ENCODE peak calls at places on chromosomes 4 and X, in seven cellular contexts. V, S, W, I, J, D and Y are unnamed samples.

GRCh38 chr4:80005863-80006262 is 67.2 kb downstream of the ANTXR2 start:
- DNase-seq in D (peak), V (no peak), J (peak), W (no peak), S (no peak), I (no peak), Y (no peak)

GRCh38 chr4:155371432-155372043 is 5.2 kb downstream of the MAP9 start:
- DNase-seq in W (peak), J (peak), V (no peak), I (no peak), S (no peak), D (peak), Y (no peak)

GRCh38 chrX:41200785-41201184 is 115.5 kb downstream of the USP9X start:
- DNase-seq in V (no peak), D (no peak), I (no peak), J (no peak), W (no peak), S (no peak), Y (no peak)

GRCh38 chrX:48541140-48541814 is 1.8 kb downstream of the TBC1D25 start:
- DNase-seq in J (no peak), S (no peak), V (no peak), W (no peak), I (no peak), D (no peak), Y (no peak)

GRCh38 chr4:71460368-71460767 is 121.5 kb downstream of the SLC4A4 start:
- DNase-seq in D (no peak), W (peak), J (peak), I (no peak), S (no peak), V (no peak), Y (no peak)

GRCh38 chr4:181224826-181225225 is 1018.4 kb upstream of the TENM3 start:
- DNase-seq in I (no peak), V (no peak), W (peak), S (no peak), J (no peak), D (no peak), Y (no peak)

GRCh38 chrX:13666836-13667235 is 13.9 kb downstream of the TCEANC start:
- DNase-seq in D (no peak), S (no peak), W (no peak), I (no peak), V (peak), J (no peak), Y (no peak)

GRCh38 chr4:149961876-149962597 is 116.2 kb upstream of the DCLK2 start:
- DNase-seq in S (no peak), D (peak), J (peak), W (peak), V (no peak), I (no peak), Y (no peak)

GRCh38 chr4:35538807-35539206 is 705.5 kb downstream of the ARAP2 start:
- DNase-seq in I (no peak), V (no peak), J (peak), W (peak), D (no peak), S (no peak), Y (no peak)

GRCh38 chr4:72302981-72303704 is 265.9 kb downstream of the ADAMTS3 start:
- DNase-seq in W (peak), I (peak), J (peak), D (peak), S (peak), V (no peak), Y (no peak)

GRCh38 chrX:120316587-120317283 is 5.5 kb upstream of the TMEM255A start:
- DNase-seq in J (no peak), I (no peak), D (peak), V (no peak), W (peak), S (no peak), Y (no peak)

GRCh38 chr4:45662996-45663395 is 460.9 kb downstream of the GABRG1 start:
- DNase-seq in S (no peak), W (peak), I (no peak), J (peak), V (peak), D (peak), Y (no peak)

GRCh38 chr4:125085-125820 is 952 bp downstream of the ZNF718 start:
- DNase-seq in W (peak), D (peak), I (peak), V (peak), S (peak), J (peak), Y (no peak)

GRCh38 chr4:76096076-76096475 is 21.6 kb downstream of the ART3 start:
- DNase-seq in W (no peak), I (no peak), J (no peak), V (no peak), S (no peak), D (no peak), Y (no peak)

GRCh38 chrX:42276982-42277690 is 353.8 kb upstream of the CASK start:
- DNase-seq in W (no peak), S (no peak), I (no peak), D (no peak), V (no peak), J (no peak), Y (no peak)

GRCh38 chr4:8323947-8324555 is 54.5 kb downstream of the HTRA3 start:
- DNase-seq in S (no peak), J (no peak), D (no peak), V (no peak), W (no peak), I (peak), Y (no peak)

GRCh38 chrX:150032742-150033141 is 94.5 kb upstream of the EOLA2 start:
- DNase-seq in J (peak), V (no peak), S (no peak), I (no peak), D (peak), W (peak), Y (peak)

GRCh38 chr4:158996669-158997074 is 106.2 kb upstream of the RAPGEF2 start:
- DNase-seq in W (peak), D (peak), J (peak), V (no peak), I (no peak), S (no peak), Y (peak)

DNA sequence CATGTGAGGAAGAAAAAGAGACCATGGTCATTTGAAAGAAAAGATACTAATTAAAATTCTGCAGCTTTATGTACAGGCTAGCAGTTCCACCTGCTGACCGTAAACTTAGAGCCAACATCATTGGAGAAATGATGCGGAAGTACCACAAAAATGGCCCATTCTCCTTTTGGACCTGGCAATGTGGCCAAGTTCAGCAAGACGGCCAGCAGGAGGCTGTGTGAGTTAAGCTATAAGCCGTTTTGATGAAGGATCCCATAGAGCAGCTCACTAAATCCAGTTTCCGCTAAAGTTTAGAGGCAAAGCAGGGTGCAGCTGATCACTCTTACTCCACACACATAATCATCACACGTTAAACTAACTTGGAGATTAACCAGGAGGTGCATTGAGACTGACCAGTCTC is 133.8 kb downstream of the LDB2 start:
- DNase-seq in D (peak), I (peak), S (no peak), V (no peak), J (peak), W (peak), Y (no peak)
- TF ChIP-seq CTCF in D (peak), I (peak), S (peak), V (peak), J (peak), W (peak), Y (peak)

DNA sequence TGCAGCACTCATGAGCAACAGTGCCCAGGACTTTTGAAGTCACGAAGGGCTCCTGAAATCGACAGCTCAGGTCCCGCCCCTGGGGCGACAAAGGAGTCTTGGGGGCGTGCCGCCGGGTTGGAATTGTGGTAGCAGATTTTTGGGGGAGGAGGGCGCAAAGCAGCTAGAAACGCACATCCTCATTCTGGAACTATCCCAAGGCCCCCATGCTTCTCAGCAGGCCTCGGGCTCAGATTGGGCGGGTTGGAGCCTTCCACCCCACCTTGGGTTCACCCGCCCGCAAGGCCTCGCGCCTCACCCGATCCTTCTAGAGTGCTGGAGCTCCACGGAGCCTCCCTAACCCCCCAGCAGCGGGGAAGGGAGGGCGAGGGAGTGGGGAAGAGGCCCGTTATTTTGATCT is 85.6 kb downstream of the HPRT1 start:
- DNase-seq in W (no peak), I (no peak), S (no peak), D (no peak), J (no peak), V (no peak), Y (no peak)
- H3K4me3 ChIP-seq in W (no peak), I (peak), S (no peak), D (no peak), J (no peak), V (peak), Y (no peak)

GRCh38 chrX:79036152-79036551 is 91.0 kb downstream of the P2RY10 start:
- DNase-seq in D (no peak), V (no peak), S (no peak), J (no peak), W (no peak), I (no peak), Y (no peak)
- TF ChIP-seq CTCF in D (no peak), V (no peak), S (no peak), J (no peak), W (no peak), I (no peak), Y (no peak)

GRCh38 chr4:81757706-81758105 is 286.0 kb upstream of the RASGEF1B start:
- DNase-seq in D (no peak), V (no peak), I (no peak), W (no peak), J (no peak), S (no peak), Y (no peak)

GRCh38 chr4:81754169-81754568 is 282.5 kb upstream of the RASGEF1B start:
- DNase-seq in D (no peak), W (no peak), V (no peak), S (no peak), J (no peak), I (no peak), Y (no peak)

GRCh38 chr4:81758865-81759264 is 287.2 kb upstream of the RASGEF1B start:
- DNase-seq in J (no peak), W (no peak), V (no peak), D (no peak), S (no peak), I (no peak), Y (no peak)

GRCh38 chr4:81756042-81756441 is 284.3 kb upstream of the RASGEF1B start:
- DNase-seq in J (no peak), D (no peak), I (no peak), W (no peak), S (no peak), V (no peak), Y (no peak)

DNA sequence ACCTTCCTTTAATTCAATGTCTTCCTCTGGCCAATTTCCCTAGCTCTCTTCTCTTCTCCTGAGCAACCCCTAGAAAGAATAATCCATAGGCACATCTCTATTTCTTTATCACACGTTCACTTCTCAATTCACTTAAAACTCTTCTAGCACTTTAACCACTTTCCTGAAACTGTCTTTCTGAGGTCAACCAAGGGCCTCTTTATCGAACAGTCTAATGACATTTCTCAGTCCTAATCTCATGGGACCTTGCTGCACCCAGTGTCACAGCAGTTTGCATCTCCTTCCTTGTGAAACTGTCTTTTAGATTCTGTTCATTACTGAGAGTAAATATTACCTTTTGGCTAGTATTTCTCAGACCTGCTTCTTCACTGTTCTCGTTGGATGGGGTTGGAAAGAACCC is 285.3 kb upstream of the RASGEF1B start:
- DNase-seq in S (no peak), J (no peak), I (no peak), W (no peak), V (no peak), D (no peak), Y (no peak)
- H3K4me3 ChIP-seq in S (no peak), J (no peak), I (no peak), W (no peak), V (no peak), D (no peak), Y (no peak)

DNA sequence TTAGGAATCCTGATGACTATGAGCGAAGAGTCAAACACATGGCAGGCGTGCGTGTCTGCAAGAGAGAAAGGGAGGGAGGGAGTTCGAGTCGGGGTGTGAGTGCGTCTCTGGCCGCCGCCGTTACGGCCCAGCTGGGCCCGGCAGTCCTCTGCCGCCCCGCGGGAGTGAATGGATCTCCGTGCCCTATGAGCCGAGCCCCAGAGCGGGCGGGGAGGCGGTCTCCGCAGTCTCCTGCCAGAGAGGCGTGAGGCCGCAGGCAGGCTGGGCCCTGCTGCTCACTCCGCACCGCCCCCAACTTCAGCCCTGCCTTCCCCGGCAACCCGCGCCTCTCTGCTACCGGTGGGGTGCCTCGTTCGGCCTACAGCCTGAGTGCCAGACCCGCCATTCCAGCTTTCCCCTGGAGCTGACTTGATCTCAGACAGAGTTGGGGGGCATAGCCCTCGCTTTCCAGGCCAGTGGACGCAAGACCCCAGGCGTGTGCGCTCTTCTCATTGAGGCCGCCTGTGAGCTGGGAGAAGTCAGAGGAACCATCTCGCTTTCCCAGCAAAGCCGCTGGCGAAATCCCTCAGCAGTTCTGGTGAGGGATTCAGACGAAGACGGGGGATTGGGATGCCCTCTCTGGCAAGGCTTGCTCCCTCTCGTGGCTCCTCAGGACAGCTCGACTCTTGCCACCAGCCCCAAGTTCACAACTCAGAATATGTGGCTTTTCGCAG is 1.4 kb downstream of the SLC16A2 start:
- DNase-seq in J (peak), S (no peak), D (peak), V (peak), W (peak), I (peak), Y (peak)
- TF ChIP-seq CTCF in J (peak), S (no peak), D (no peak), V (peak), W (peak), I (peak), Y (peak)

DNA sequence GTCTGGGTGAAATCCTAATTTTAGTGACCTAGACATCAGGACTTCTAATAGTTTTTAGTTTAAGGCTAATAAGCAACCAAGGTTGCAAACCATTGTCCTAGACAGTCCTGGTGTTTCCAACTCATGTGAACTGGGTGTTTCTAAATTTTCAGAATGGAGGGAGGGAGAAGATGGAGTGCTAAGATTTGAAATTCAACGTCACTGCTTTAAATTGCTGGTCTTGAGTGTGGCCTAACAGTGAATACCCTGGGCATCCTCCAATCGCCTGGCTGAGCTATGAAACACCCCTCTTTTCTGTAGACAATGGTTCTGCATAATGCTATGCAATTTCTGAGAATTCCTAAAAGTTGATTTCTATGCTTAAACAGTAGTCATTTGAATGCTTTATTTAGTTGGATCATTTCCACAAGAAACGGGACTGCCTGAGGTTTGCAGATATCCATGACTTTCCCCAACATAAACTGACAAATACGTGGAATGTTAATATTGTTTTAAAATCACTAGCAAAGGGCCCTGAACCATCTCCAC is 1.2 kb downstream of the FBXL5 start:
- DNase-seq in D (peak), J (peak), W (peak), V (no peak), I (no peak), S (peak), Y (peak)
- H3K4me3 ChIP-seq in D (peak), J (peak), W (peak), V (peak), I (peak), S (peak), Y (peak)

GRCh38 chr4:154024097-154024496 is 235.2 kb upstream of the SFRP2 start:
- DNase-seq in J (peak), V (no peak), I (no peak), W (no peak), D (peak), S (no peak), Y (no peak)
- TF ChIP-seq CTCF in J (peak), V (no peak), I (peak), W (peak), D (peak), S (peak), Y (peak)

DNA sequence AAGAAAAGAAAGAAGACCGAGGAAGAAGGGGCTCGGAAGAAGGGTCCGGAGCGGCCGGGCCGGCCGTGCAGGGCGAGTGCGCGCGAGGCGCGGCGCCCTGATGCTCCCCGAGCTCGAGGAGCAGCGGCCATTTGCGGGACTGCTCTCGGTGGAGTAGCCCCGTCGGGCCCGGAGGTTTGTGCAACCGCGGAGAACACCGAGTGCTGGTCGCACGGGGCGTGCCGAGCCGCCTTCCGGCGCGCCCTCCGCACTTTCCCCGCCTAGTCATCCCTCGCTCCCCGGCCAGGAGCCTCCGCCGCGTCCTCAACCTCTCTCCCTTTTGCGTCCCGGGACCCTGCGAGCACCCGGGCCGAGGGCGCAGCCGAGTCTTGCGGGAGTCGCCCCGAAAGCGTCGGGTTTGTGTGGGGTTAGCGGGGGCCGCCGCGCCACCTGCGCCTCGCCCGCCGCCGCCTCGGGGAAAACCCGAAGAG is 127.4 kb downstream of the LAS1L start:
- DNase-seq in W (no peak), I (peak), D (peak), S (no peak), J (no peak), V (no peak), Y (no peak)
- H3K4me3 ChIP-seq in W (no peak), I (no peak), D (peak), S (no peak), J (no peak), V (peak), Y (no peak)

GRCh38 chr4:183443609-183444148 is 757 bp upstream of the CDKN2AIP start:
- DNase-seq in W (no peak), J (peak), I (no peak), D (no peak), V (no peak), S (peak), Y (no peak)

GRCh38 chr4:183444149-183444952 is at the start of gene CDKN2AIP:
- DNase-seq in V (peak), S (peak), D (peak), J (peak), I (peak), W (peak), Y (peak)

GRCh38 chr4:183448436-183448835 is 4.0 kb downstream of the CDKN2AIP start:
- DNase-seq in S (no peak), J (peak), D (peak), V (no peak), W (no peak), I (no peak), Y (no peak)

GRCh38 chr4:183447646-183448045 is 3.2 kb downstream of the CDKN2AIP start:
- DNase-seq in V (no peak), J (no peak), D (no peak), W (no peak), S (no peak), I (no peak), Y (no peak)

DNA sequence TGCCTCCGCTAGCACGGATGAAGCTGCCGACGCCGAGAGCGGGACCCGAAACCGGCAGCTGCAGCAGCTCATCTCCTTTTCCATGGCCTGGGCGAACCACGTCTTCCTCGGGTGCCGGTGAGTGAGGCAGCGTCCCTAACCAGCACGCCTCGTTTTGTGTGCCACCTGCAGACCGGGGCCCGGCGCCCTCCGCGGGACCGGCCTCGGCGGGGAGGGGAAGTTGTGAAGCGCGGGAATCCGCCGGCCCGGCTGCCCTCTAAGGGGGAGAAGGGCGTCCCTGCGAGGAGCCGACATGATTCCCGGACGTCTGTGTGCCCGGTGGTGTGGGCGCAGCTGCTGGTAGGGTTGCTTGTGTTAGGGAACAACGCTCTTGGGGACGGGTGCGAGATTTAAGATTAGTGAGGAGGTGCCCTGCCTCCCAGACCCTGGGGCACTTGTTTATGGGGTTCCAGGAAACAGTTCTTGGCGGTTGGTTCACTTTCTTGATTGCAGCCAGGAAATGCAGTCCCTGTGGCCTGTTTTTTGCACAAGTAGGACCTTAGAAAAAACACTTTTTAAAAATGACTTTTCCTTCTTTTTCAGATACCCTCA is 612 bp downstream of the CDKN2AIP start:
- DNase-seq in W (no peak), J (peak), S (peak), V (peak), D (peak), I (no peak), Y (no peak)
- TF ChIP-seq CTCF in W (no peak), J (no peak), S (no peak), V (peak), D (no peak), I (no peak), Y (no peak)